ENCODE peak calls at places on chromosome X, in ten cellular contexts. V is D341Med; T is HT-29; O is lower lobe of right lung; B is neural crest cell; X is stimulated activated CD4-positive, alpha-beta T cell treated with anti-CD3 and anti-CD28 coated beads, Interleukin-4, amount 100 ng/mL, for 24 hours; S is activated naive CD4-positive, alpha-beta T cell treated with anti-CD3 and anti-CD28 coated beads, Interleukin-2, amount 10 ng/mL, durations not matched to agents 7 days and 5 days; I is cardiac fibroblast; Z is NCI-H2081; P is transverse colon. E is an unnamed sample.

GRCh38 chrX:101028562-101028961 is 23.3 kb downstream of the TRMT2B start:
- DNase-seq in B (no peak), S (no peak), O (no peak), Z (no peak), T (no peak), P (no peak), X (no peak), V (no peak), I (no peak), E (no peak)

GRCh38 chrX:37349131-37350033 is at the start of gene PRRG1:
- DNase-seq in O (peak; percentile 83), T (peak; percentile 58), P (peak; percentile 77), Z (peak; percentile 85), V (peak; percentile 86), S (no peak), B (peak; percentile 61), X (no peak), I (peak; percentile 90), E (peak; percentile 64)

GRCh38 chrX:10597871-10598270 is 22.5 kb downstream of the MID1 start:
- DNase-seq in Z (peak; percentile 39), X (no peak), V (no peak), P (no peak), B (no peak), O (no peak), T (no peak), I (no peak), S (no peak), E (no peak)

GRCh38 chrX:11953615-11954014 is 184.7 kb upstream of the FRMPD4 start:
- DNase-seq in T (no peak), O (no peak), S (no peak), X (no peak), I (peak; percentile 48), P (no peak), B (no peak), V (no peak), Z (no peak), E (no peak)

GRCh38 chrX:22559506-22559905 is 286.8 kb downstream of the CBLL2 start:
- DNase-seq in V (no peak), X (no peak), T (no peak), I (peak; percentile 14), O (no peak), B (no peak), S (no peak), P (no peak), Z (no peak), E (no peak)

GRCh38 chrX:56733459-56734046 is 4.5 kb downstream of the NBDY start:
- DNase-seq in O (no peak), P (peak; percentile 61), Z (peak; percentile 61), V (no peak), T (peak; percentile 85), B (peak; percentile 48), S (peak; percentile 67), X (peak; percentile 62), I (peak; percentile 35), E (no peak)

GRCh38 chrX:102966701-102967100 is 29.6 kb downstream of the RAB40AL start:
- DNase-seq in Z (no peak), X (no peak), P (no peak), B (no peak), I (no peak), V (no peak), T (no peak), O (no peak), S (no peak), E (no peak)

GRCh38 chrX:108025954-108026616 is 18.8 kb upstream of the VSIG1 start:
- DNase-seq in V (no peak), P (no peak), O (no peak), X (no peak), Z (no peak), S (no peak), B (no peak), T (peak; percentile 48), I (no peak), E (no peak)

GRCh38 chrX:116863029-116863428 is 400.3 kb upstream of the CT83 start:
- DNase-seq in S (no peak), O (no peak), T (no peak), P (no peak), B (no peak), V (no peak), Z (no peak), I (no peak), X (no peak), E (no peak)

GRCh38 chrX:128728943-128729342 is 676.7 kb upstream of the ACTRT1 start:
- DNase-seq in S (no peak), V (no peak), O (no peak), B (no peak), Z (peak; percentile 73), P (no peak), X (no peak), T (no peak), I (no peak), E (no peak)

GRCh38 chrX:49915352-49916222 is 6.8 kb upstream of the CLCN5 start:
- DNase-seq in S (peak; percentile 61), P (peak; percentile 33), I (peak; percentile 74), V (peak; percentile 46), Z (peak; percentile 40), O (no peak), X (peak; percentile 58), B (peak; percentile 33), T (peak; percentile 70), E (peak; percentile 41)

GRCh38 chrX:124346064-124346876 is at the start of gene SH2D1A:
- DNase-seq in P (no peak), I (no peak), X (peak; percentile 20), O (no peak), T (no peak), S (peak; percentile 45), Z (no peak), V (no peak), B (no peak), E (no peak)

E was measured in tibial artery.